ENCODE peak calls at places on chromosomes 5 and 9, in six cellular contexts. H is HCT116, M is H1, Q is HepG2, F is K562, C is SK-N-SH. J is an unnamed sample.

GRCh38 chr9:37174247-37174646 is 53.9 kb downstream of the ZCCHC7 start:
- DNase-seq in H (no peak), M (no peak), Q (no peak), F (no peak), C (no peak), J (no peak)

GRCh38 chr9:71768388-71769174 is at the start of gene CEMIP2:
- DNase-seq in H (peak), M (peak), Q (peak), F (peak), C (peak), J (peak)

GRCh38 chr9:116275418-116276295 is 122.1 kb downstream of the PAPPA start:
- DNase-seq in H (no peak), M (no peak), Q (no peak), F (no peak), C (no peak), J (no peak)

GRCh38 chr5:69467442-69468225 is 25.0 kb upstream of the OCLN start:
- DNase-seq in H (no peak), M (no peak), Q (no peak), F (no peak), C (no peak), J (no peak)

GRCh38 chr5:133110709-133111108 is 58.9 kb downstream of the HSPA4 start:
- DNase-seq in H (no peak), M (peak), Q (no peak), F (no peak), C (no peak), J (no peak)

GRCh38 chr5:39547548-39548154 is 122.9 kb upstream of the DAB2 start:
- DNase-seq in H (peak), M (no peak), Q (peak), F (peak), C (peak), J (peak)

GRCh38 chr9:81535542-81536241 is 153.7 kb downstream of the TLE1 start:
- DNase-seq in H (no peak), M (no peak), Q (peak), F (no peak), C (no peak), J (no peak)

GRCh38 chr9:75909776-75910175 is 19.3 kb downstream of the PCSK5 start:
- DNase-seq in H (peak), M (no peak), Q (no peak), F (no peak), C (no peak), J (no peak)

GRCh38 chr5:100026601-100027000 is 508.6 kb upstream of the FAM174A start:
- DNase-seq in H (no peak), M (no peak), Q (no peak), F (no peak), C (no peak), J (no peak)

GRCh38 chr5:50744761-50745160 is 78.3 kb downstream of the PARP8 start:
- DNase-seq in H (no peak), M (no peak), Q (no peak), F (no peak), C (no peak), J (no peak)

GRCh38 chr5:175895701-175896102 is 24.3 kb downstream of the CPLX2 start:
- DNase-seq in H (no peak), M (no peak), Q (no peak), F (no peak), C (no peak), J (peak)

GRCh38 chr9:16728128-16728505 is 142.4 kb downstream of the BNC2 start:
- DNase-seq in H (no peak), M (no peak), Q (no peak), F (no peak), C (no peak), J (no peak)

GRCh38 chr9:80619356-80619755 is 1047.6 kb downstream of the TLE4 start:
- DNase-seq in H (no peak), M (no peak), Q (no peak), F (no peak), C (no peak), J (no peak)

GRCh38 chr5:64532212-64532611 is 26.4 kb downstream of the RGS7BP start:
- DNase-seq in H (no peak), M (no peak), Q (no peak), F (no peak), C (no peak), J (no peak)

GRCh38 chr9:114221706-114222465 is 66.5 kb downstream of the COL27A1 start:
- DNase-seq in H (no peak), M (no peak), Q (no peak), F (no peak), C (no peak), J (no peak)

GRCh38 chr5:74149395-74149794 is 491.1 kb downstream of the ENC1 start:
- DNase-seq in H (no peak), M (no peak), Q (no peak), F (no peak), C (no peak), J (peak)

DNA sequence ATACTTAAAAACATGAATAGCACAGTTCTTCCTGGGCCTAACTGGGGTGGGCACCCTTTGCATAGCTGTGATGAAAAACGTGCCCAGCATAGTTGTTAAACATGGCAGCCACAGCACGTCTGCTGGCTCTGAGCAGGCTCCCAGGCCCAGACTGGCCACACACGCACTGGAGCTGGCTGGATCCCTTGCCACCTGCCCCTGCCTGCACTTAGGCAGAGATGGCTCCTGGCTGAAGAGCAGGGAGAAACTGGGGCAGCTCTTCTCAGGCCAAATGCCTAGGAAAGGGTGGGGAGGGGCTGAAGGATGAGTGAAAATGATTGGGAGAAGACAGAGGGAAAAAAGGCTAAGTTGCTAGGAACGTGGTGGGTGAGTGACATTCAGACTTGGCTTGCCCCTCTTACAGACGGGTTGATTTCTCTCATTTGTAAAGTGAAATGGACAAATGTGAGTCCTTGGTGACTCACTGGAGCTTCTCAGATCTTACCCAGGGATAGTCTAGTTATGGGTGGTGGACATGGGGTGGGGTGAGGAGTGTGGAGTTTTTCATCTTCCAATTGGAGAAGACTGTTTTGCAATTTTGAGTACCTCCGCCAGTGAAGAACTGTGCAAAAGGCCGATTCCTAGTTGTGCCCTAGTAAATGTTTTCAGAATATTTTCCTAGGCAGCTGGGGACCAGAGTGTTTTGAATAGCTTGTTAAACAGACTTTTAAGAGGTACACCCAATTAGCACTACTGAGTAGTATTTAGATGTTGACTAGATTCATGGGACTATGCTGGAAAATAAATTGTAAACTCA is 42.4 kb downstream of the TRIO start:
- DNase-seq in H (no peak), M (no peak), Q (no peak), F (no peak), C (no peak), J (no peak)
- TF ChIP-seq JUND in H (peak), M (no peak), Q (no peak), F (no peak), C (peak), J (no peak)

DNA sequence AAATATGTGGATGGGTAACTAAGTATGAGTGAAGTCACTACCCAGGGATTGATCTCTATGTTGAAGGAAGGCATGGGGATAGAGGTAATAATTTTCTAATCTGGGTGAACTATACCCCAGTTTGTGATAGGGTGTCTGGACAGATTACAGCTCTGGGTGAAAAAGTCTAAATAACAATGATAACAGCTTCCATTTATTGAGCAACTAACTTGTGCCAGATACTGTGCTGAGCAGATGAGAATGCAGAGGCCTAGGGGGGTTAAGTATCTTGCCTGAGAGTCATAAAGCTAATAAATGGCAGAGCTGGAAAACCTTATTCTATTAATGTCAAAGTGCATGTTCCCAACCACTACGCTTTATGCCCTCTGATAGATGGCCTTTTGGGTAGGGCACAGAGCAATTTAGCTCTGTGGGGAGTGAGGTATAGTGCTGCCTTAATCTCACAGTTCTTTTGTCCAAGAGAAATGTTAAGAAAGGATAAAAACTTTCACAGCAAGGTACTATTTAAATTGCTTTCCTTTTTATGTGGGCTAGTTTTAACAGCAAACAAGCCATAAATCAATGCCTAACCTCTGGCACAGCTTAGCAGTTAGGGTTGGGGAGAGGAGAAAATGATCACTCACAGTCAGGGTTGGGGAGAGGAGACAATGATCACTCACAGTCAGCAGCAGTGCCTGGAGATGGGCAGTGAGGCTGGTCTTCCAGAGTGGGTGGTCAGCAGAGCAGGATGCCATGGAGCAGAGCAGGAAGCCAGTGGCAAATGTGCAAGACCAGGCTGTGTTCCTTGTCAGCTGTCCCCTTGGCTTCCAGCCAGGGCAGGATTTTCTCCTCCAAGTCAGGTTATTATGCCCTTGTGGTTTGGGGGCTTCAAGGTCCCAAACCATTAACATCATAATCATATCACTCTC is 187.0 kb downstream of the CARTPT start:
- DNase-seq in H (no peak), M (no peak), Q (no peak), F (no peak), C (peak), J (no peak)
- TF ChIP-seq JUND in H (no peak), M (no peak), Q (no peak), F (no peak), C (no peak), J (no peak)

GRCh38 chr9:72882117-72882775 is 70.6 kb downstream of the ALDH1A1 start:
- DNase-seq in H (no peak), M (no peak), Q (no peak), F (no peak), C (no peak), J (no peak)
- TF ChIP-seq JUND in H (no peak), M (no peak), Q (no peak), F (no peak), C (no peak), J (no peak)

GRCh38 chr5:106135473-106135872 is 1535.3 kb downstream of the EFNA5 start:
- DNase-seq in H (no peak), M (no peak), Q (no peak), F (no peak), C (no peak), J (no peak)

GRCh38 chr5:106142131-106142530 is 1528.6 kb downstream of the EFNA5 start:
- DNase-seq in H (no peak), M (no peak), Q (no peak), F (no peak), C (no peak), J (no peak)

GRCh38 chr5:106134549-106134948 is 1536.2 kb downstream of the EFNA5 start:
- DNase-seq in H (no peak), M (no peak), Q (no peak), F (no peak), C (no peak), J (no peak)

DNA sequence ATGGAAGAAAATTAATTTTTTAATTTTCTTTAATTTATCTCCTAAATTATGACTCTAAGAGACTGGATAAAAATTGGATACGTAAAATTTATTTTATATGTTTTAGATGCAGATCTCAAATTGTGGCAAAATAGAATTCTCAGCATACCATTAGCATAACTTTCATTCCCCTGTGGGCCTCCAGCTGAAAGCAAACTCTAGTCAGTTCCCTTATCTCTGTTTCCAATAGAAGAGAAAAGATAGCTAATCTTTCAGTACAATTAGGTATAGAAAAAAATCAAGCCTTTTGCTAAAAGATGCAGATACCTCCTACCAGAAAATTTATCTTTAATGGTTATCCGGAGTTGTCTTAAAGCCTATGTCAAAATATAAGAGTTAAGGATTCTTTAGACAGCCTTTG is 1530.6 kb downstream of the EFNA5 start:
- DNase-seq in H (no peak), M (no peak), Q (no peak), F (no peak), C (no peak), J (no peak)
- TF ChIP-seq JUND in H (no peak), M (no peak), Q (no peak), F (no peak), C (no peak), J (no peak)